ENCODE peak calls at places on chromosome 16, in five cellular contexts. L is H9, K is IMR-90, W is H1, A is mesendoderm. H is an unnamed sample.
A peak's percentile ranks its signal among the peaks of the same experiment; 100 is the strongest.

GRCh38 chr16:17224859-17225258 is 245.9 kb downstream of the XYLT1 start:
- DNase-seq in L (no peak), A (no peak), W (no peak), K (peak; percentile 82), H (no peak)

GRCh38 chr16:3738128-3738527 is 20.8 kb upstream of the TRAP1 start:
- DNase-seq in A (no peak), L (no peak), W (no peak), K (no peak), H (no peak)

GRCh38 chr16:83615553-83615952 is 192.2 kb upstream of the HSBP1 start:
- DNase-seq in K (peak; percentile 48), W (no peak), L (no peak), A (no peak), H (no peak)

GRCh38 chr16:52929478-52929877 is 123.2 kb downstream of the CHD9NB start:
- DNase-seq in K (no peak), A (no peak), W (no peak), L (no peak), H (no peak)

GRCh38 chr16:80197790-80198201 is 343.0 kb upstream of the DYNLRB2 start:
- DNase-seq in L (no peak), A (no peak), K (peak; percentile 93), W (no peak), H (no peak)

GRCh38 chr16:53821487-53821886 is 117.5 kb downstream of the FTO start:
- DNase-seq in W (no peak), A (peak; percentile 11), L (no peak), K (peak; percentile 42), H (no peak)

GRCh38 chr16:72957303-72958277 is 90.3 kb downstream of the ZFHX3 start:
- DNase-seq in L (no peak), W (no peak), K (no peak), A (no peak), H (no peak)

GRCh38 chr16:22683730-22684280 is 130.2 kb upstream of the HS3ST2 start:
- DNase-seq in W (no peak), L (no peak), K (no peak), A (peak; percentile 28), H (no peak)

GRCh38 chr16:77736879-77737278 is 14.6 kb downstream of the NUDT7 start:
- DNase-seq in W (no peak), K (no peak), L (no peak), A (no peak), H (no peak)

GRCh38 chr16:49441366-49441780 is 67.8 kb downstream of the C16orf78 start:
- DNase-seq in L (peak; percentile 87), K (no peak), W (no peak), A (peak; percentile 91), H (no peak)

GRCh38 chr16:64317601-64318000 is 804.3 kb downstream of the CDH11 start:
- DNase-seq in A (no peak), L (no peak), W (no peak), K (no peak), H (no peak)

GRCh38 chr16:21638573-21638975 is 13.8 kb downstream of the IGSF6 start:
- DNase-seq in L (no peak), A (no peak), K (peak; percentile 66), W (no peak), H (no peak)

DNA sequence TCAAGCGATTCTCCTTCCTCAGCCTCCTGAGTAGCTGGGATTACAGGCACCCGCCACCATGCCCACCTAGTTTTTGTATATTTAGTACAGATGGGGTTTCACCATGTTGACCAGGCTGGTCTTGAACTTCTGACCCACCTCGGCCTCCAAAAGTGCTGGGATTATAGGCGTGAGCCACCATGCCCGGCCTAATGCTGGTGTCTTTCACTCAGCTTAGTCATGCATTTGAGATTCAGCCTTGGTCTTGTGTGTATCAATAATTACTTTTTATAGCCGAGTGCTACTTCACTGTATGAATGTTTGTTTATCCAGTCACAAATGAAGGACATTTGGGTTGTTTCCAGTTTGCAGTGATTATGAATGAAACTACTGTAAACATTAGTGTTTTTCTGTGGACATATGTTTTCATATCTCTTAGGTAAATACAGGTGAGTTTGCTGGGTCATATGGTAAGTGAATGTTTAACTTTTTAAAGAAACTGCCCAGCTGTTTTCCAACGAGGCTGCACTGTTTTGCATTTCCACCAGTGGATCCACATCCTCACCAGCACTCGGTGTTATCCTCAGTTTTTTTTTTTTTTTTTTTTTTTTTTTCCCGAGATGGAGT is 11.0 kb upstream of the PLCG2 start:
- DNase-seq in L (no peak), W (no peak), A (no peak), K (no peak), H (no peak)
- H3K4me2 ChIP-seq in L (no peak overlapping the region), W (no peak overlapping the region), A (no peak overlapping the region), K (no peak overlapping the region), H (no peak overlapping the region)

GRCh38 chr16:86565181-86565631 is 1.4 kb upstream of the FOXC2 start:
- DNase-seq in W (no peak), K (no peak), L (peak; percentile 31), A (peak; percentile 20), H (no peak)
- H3K27ac ChIP-seq in W (no peak overlapping the region), K (no peak overlapping the region), L (no peak overlapping the region), A (no peak overlapping the region), H (no peak overlapping the region)

GRCh38 chr16:2205967-2206313 is 686 bp downstream of the MLST8 start:
- DNase-seq in L (no peak), W (no peak), A (no peak), K (no peak), H (no peak)

GRCh38 chr16:2204727-2205103 is 539 bp upstream of the MLST8 start:
- DNase-seq in K (no peak), L (no peak), A (no peak), W (no peak), H (no peak)

GRCh38 chr16:2206420-2206779 is 1.1 kb downstream of the MLST8 start:
- DNase-seq in K (no peak), W (no peak), A (no peak), L (no peak), H (no peak)

GRCh38 chr16:2206780-2207433 is 1.7 kb downstream of the MLST8 start:
- DNase-seq in K (no peak), A (peak; percentile 39), W (no peak), L (no peak), H (no peak)

GRCh38 chr16:2205104-2205966 is at the start of gene MLST8:
- DNase-seq in L (peak; percentile 79), K (peak; percentile 80), W (no peak), A (peak; percentile 84), H (peak; percentile 91)
- H2BK120ac ChIP-seq in L (no peak within 1 kb of the TSS), K (peak within 1 kb of the TSS; percentile 93), W (peak within 1 kb of the TSS; percentile 57), A (no peak within 1 kb of the TSS), H (peak within 1 kb of the TSS; percentile 87)

GRCh38 chr16:71226229-71227141 is 4.0 kb downstream of the HYDIN start:
- DNase-seq in A (no peak), L (no peak), W (no peak), K (no peak), H (no peak)
- H3K4me2 ChIP-seq in A (no peak overlapping the region), L (no peak overlapping the region), W (no peak overlapping the region), K (no peak overlapping the region), H (no peak overlapping the region)

H was measured in neuronal stem cell.